ENCODE peak calls at places on chromosomes 1 and 21, in five cellular contexts. Y, R, P, X and S are unnamed samples.
A peak's percentile ranks its signal among the peaks of the same experiment; 100 is the strongest.

GRCh38 chr1:186900539-186901237 is 71.9 kb downstream of the PLA2G4A start:
- DNase-seq in Y (no peak), P (no peak), R (no peak), X (no peak), S (no peak)

GRCh38 chr1:22296701-22297591 is 154.0 kb upstream of the WNT4 start:
- DNase-seq in Y (no peak), P (no peak), R (peak; percentile 31), X (peak; percentile 85), S (no peak)

GRCh38 chr1:75503221-75503974 is 107.5 kb downstream of the SLC44A5 start:
- DNase-seq in P (no peak), Y (no peak), R (no peak), X (no peak), S (no peak)

GRCh38 chr1:215282557-215282956 is 200.0 kb downstream of the KCNK2 start:
- DNase-seq in Y (no peak), P (no peak), R (no peak), X (no peak), S (no peak)

GRCh38 chr1:897176-897575 is 26.5 kb upstream of the SAMD11 start:
- DNase-seq in P (no peak), X (no peak), Y (no peak), R (no peak), S (no peak)

GRCh38 chr1:13878001-13878400 is 178.0 kb downstream of the PRDM2 start:
- DNase-seq in R (no peak), P (no peak), X (no peak), Y (no peak), S (no peak)

GRCh38 chr1:162430583-162430982 is 18.6 kb upstream of the SH2D1B start:
- DNase-seq in X (no peak), R (no peak), P (no peak), Y (no peak), S (no peak)

GRCh38 chr1:215045647-215046308 is 36.8 kb upstream of the KCNK2 start:
- DNase-seq in Y (no peak), X (no peak), P (no peak), R (no peak), S (no peak)

GRCh38 chr1:222339371-222339947 is 208.4 kb downstream of the HHIPL2 start:
- DNase-seq in R (no peak), X (no peak), Y (no peak), P (no peak), S (no peak)

GRCh38 chr1:228408869-228409805 is 2.5 kb upstream of the TRIM11 start:
- DNase-seq in Y (no peak), P (no peak), X (no peak), R (no peak), S (no peak)

GRCh38 chr1:119435061-119435460 is 20.1 kb downstream of the HSD3B2 start:
- DNase-seq in R (no peak), Y (no peak), X (no peak), P (no peak), S (no peak)

GRCh38 chr1:100834779-100835645 is 59.6 kb downstream of the EXTL2 start:
- DNase-seq in R (peak; percentile 12), P (no peak), X (no peak), Y (peak; percentile 2), S (no peak)

GRCh38 chr1:35886606-35887431 is 3.8 kb downstream of the AGO1 start:
- DNase-seq in X (no peak), R (no peak), Y (no peak), P (no peak), S (no peak)

GRCh38 chr1:226425004-226425378 is 17.1 kb upstream of the PARP1 start:
- DNase-seq in Y (no peak), R (no peak), P (no peak), X (no peak), S (no peak)

GRCh38 chr1:226427131-226427530 is 19.2 kb upstream of the PARP1 start:
- DNase-seq in Y (no peak), X (no peak), P (no peak), R (no peak), S (no peak)

GRCh38 chr1:226422478-226422877 is 14.6 kb upstream of the PARP1 start:
- DNase-seq in X (no peak), R (no peak), P (no peak), Y (no peak), S (no peak)

GRCh38 chr1:226425431-226426031 is 17.6 kb upstream of the PARP1 start:
- DNase-seq in P (no peak), R (peak; percentile 79), X (no peak), Y (no peak), S (peak; percentile 41)

DNA sequence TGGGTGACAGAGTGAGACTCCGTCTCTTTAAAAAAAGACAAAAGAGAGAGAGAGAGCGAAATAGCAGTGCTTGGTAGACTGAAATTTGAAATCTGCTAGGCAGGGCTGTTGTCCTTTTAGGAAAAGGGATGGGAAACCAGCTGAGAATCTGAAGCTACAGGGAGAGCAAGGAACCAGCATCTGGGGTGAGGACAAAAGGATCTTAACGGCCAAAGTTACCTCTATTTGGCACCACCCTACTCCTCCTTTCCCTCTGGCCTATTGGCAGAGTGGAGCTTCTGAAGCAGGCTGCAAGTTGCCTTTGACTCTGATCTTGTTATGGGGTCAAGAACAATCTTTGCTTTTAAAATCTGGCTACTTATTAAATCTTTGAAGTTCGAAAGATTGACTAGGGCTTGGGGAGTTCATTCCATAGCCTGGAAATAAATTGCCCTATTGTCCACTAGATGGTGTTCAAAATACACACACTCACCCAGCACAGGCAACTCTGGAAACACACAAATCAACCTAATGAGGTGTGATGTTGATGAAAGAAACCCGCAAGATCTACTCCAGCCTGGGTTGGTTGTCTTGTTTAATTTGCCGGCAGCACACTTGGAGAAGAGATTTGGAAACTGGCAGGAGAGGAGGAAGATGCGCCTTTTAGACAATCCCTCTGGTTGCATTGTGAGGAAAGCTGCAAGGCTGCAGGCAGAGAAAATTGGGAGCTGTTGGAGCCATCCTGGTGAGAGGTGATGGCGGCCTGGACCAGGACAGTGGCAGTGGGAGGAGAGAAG is 16.5 kb upstream of the PARP1 start:
- DNase-seq in X (no peak), Y (peak; percentile 49), P (no peak), R (no peak), S (no peak)
- H3K27ac ChIP-seq in X (no peak overlapping the region), Y (no peak overlapping the region), P (no peak overlapping the region), R (peak overlapping the region; percentile 22), S (no peak overlapping the region)

GRCh38 chr1:7784492-7785071 is 491 bp downstream of the PER3 start:
- DNase-seq in X (peak; percentile 64), R (no peak), Y (no peak), P (no peak), S (no peak)

GRCh38 chr1:7783826-7784491 is at the start of gene PER3:
- DNase-seq in P (peak; percentile 96), X (peak; percentile 98), Y (peak; percentile 74), R (no peak), S (peak; percentile 85)

GRCh38 chr1:7785108-7785507 is 1.0 kb downstream of the PER3 start:
- DNase-seq in R (no peak), Y (no peak), X (no peak), P (no peak), S (no peak)

GRCh38 chr1:7781923-7782495 is 2.1 kb upstream of the PER3 start:
- DNase-seq in R (no peak), Y (no peak), P (no peak), X (no peak), S (no peak)

GRCh38 chr1:7783178-7783711 is 846 bp upstream of the PER3 start:
- DNase-seq in R (no peak), P (peak; percentile 65), X (peak; percentile 56), Y (peak; percentile 52), S (no peak)
- H3K9me3 ChIP-seq in R (no peaks in the 10 kb centered on the region), P (no peaks in the 10 kb centered on the region), X (no peaks in the 10 kb centered on the region), Y (no peaks in the 10 kb centered on the region), S (no peaks in the 10 kb centered on the region)

GRCh38 chr1:59574085-59574484 is 240.7 kb upstream of the HOOK1 start:
- DNase-seq in P (no peak), Y (no peak), R (no peak), X (no peak), S (no peak)
- TF ChIP-seq CTCF in P (no peak), Y (no peak), R (no peak), X (no peak), S (no peak)

GRCh38 chr1:155134858-155135415 is 715 bp upstream of the SLC50A1 start:
- DNase-seq in P (peak; percentile 67), R (no peak), X (peak; percentile 93), Y (peak; percentile 94), S (no peak)

GRCh38 chr1:155133799-155134281 is 1.8 kb upstream of the SLC50A1 start:
- DNase-seq in P (no peak), R (no peak), X (no peak), Y (no peak), S (no peak)

GRCh38 chr1:155135416-155136197 is at the start of gene SLC50A1:
- DNase-seq in R (peak; percentile 93), P (peak; percentile 80), X (peak; percentile 91), Y (peak; percentile 91), S (peak; percentile 90)

GRCh38 chr1:155136728-155137127 is 1.1 kb downstream of the SLC50A1 start:
- DNase-seq in X (no peak), Y (no peak), R (peak; percentile 72), P (no peak), S (no peak)

GRCh38 chr1:155134322-155134721 is 1.3 kb upstream of the SLC50A1 start:
- DNase-seq in P (no peak), R (no peak), Y (no peak), X (no peak), S (no peak)
- H3K27ac ChIP-seq in P (peak overlapping the region; percentile 96), R (no peak overlapping the region), Y (peak overlapping the region; percentile 90), X (peak overlapping the region; percentile 97), S (peak overlapping the region; percentile 99)

GRCh38 chr21:23968008-23968407 is 1639.3 kb downstream of the MRPL39 start:
- DNase-seq in X (no peak), P (no peak), Y (no peak), R (no peak), S (no peak)

GRCh38 chr21:23963454-23963853 is 1643.8 kb downstream of the MRPL39 start:
- DNase-seq in P (no peak), X (no peak), R (no peak), Y (no peak), S (no peak)

DNA sequence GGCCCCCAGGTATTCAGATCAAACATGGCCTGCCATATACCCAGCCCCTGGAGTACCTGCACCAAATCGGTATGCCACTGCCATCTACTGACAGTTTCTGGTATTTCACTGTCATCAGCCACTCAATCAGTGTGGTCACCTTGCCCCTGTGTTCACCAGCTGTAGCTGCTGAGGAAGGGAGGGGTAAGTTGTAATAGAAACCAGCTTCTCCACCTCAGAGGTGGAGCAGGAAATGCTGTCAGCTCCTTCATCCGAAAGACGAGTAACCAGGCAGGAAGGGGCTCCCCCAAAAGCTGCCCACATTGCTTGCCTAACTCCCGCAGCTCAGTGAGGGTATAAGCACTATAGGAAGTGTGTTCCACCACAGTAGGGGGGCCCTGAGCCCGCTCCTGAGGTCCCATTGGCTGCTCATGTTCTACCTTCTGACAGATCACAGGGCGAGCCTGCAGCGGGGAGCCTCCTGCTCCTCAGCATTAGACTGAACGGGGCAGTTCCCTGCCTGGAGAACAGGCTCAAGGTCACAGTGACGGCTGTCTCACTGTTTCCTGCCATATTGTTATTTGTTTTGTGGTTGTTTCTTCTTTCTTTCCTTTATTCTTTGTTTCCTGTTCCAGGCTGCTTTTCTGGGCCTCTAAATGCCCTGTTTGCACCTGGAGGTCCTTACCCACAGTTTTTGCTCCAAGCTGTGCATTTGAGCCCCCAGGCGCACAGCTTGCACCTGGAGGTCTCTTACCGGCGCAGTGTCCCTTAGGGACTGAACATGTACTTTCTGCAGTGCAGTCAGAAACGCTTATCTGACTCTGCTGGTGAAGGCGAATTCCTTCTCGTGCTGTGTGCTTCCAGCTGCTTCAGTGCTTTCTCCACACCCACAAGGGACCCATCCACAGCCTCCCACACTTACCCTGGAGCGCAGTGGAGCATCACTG is 1638.3 kb downstream of the MRPL39 start:
- DNase-seq in Y (no peak), P (no peak), X (no peak), R (peak; percentile 92), S (peak; percentile 47)
- H3K9me3 ChIP-seq in Y (no peaks in the 10 kb centered on the region), P (no peaks in the 10 kb centered on the region), X (no peaks in the 10 kb centered on the region), R (no peaks in the 10 kb centered on the region), S (no peaks in the 10 kb centered on the region)